ENCODE peak calls at places on chromosomes 2 and 18, in eight cellular contexts. B is Caco-2, M is choroid plexus epithelial cell, R is K562, U is HuH-7.5, O is HT1080, X is kidney epithelial cell, A is NCI-H2081. N is an unnamed sample.

GRCh38 chr2:9699139-9699823 is 68.5 kb upstream of the YWHAQ start:
- DNase-seq in O (peak), R (peak), B (no peak), M (peak), X (peak), U (no peak), A (no peak), N (no peak)

GRCh38 chr2:207914716-207915115 is 110.6 kb downstream of the PLEKHM3 start:
- DNase-seq in M (no peak), R (no peak), B (no peak), A (no peak), X (no peak), U (no peak), O (no peak), N (no peak)

GRCh38 chr2:204177977-204178522 is 241.5 kb downstream of the ICOS start:
- DNase-seq in R (peak), B (peak), O (peak), X (no peak), U (peak), M (peak), A (no peak), N (peak)

GRCh38 chr2:151733781-151734672 is at the start of gene NEB:
- DNase-seq in B (no peak), R (no peak), A (peak), U (no peak), O (no peak), X (no peak), M (no peak), N (no peak)

GRCh38 chr2:46193356-46193755 is 103.9 kb upstream of the EPAS1 start:
- DNase-seq in X (no peak), O (no peak), U (no peak), R (no peak), A (no peak), B (no peak), M (no peak), N (no peak)

GRCh38 chr18:76209597-76209996 is 285.4 kb downstream of the ZNF516 start:
- DNase-seq in O (peak), U (no peak), B (no peak), R (no peak), X (peak), A (peak), M (no peak), N (no peak)

GRCh38 chr18:79121746-79122474 is 52.7 kb downstream of the ATP9B start:
- DNase-seq in O (no peak), B (no peak), U (no peak), M (peak), X (no peak), A (no peak), R (no peak), N (no peak)

GRCh38 chr18:77940566-77940965 is 690.9 kb downstream of the GALR1 start:
- DNase-seq in U (no peak), M (no peak), X (no peak), B (no peak), O (no peak), A (no peak), R (no peak), N (no peak)

GRCh38 chr2:191015229-191015628 is 1.3 kb upstream of the STAT1 start:
- DNase-seq in M (no peak), B (no peak), A (no peak), R (no peak), U (no peak), O (no peak), X (no peak), N (no peak)

GRCh38 chr2:33238111-33238510 is 238.3 kb upstream of the RASGRP3 start:
- DNase-seq in X (no peak), U (no peak), R (no peak), M (peak), A (no peak), O (peak), B (no peak), N (no peak)

GRCh38 chr2:223941579-223942277 is 3.4 kb downstream of the WDFY1 start:
- DNase-seq in X (no peak), R (no peak), U (no peak), M (peak), O (peak), B (peak), A (no peak), N (no peak)

GRCh38 chr18:5173646-5174045 is 23.4 kb downstream of the AKAIN1 start:
- DNase-seq in A (no peak), B (no peak), O (no peak), R (no peak), U (no peak), X (no peak), M (no peak), N (no peak)

GRCh38 chr2:64192570-64193192 is 48.5 kb upstream of the PELI1 start:
- DNase-seq in R (no peak), M (peak), U (no peak), X (no peak), O (no peak), B (no peak), A (no peak), N (no peak)

GRCh38 chr2:220682616-220683015 is 889.5 kb downstream of the EPHA4 start:
- DNase-seq in U (no peak), B (no peak), M (no peak), O (no peak), R (no peak), X (no peak), A (no peak), N (no peak)

GRCh38 chr2:223047260-223047761 is 4.7 kb upstream of the KCNE4 start:
- DNase-seq in A (no peak), U (no peak), X (no peak), B (no peak), O (peak), M (peak), R (no peak), N (no peak)

GRCh38 chr18:67239826-67240225 is 276.7 kb downstream of the DSEL start:
- DNase-seq in R (no peak), B (no peak), O (no peak), X (no peak), A (no peak), U (no peak), M (no peak), N (no peak)

GRCh38 chr2:238124488-238125126 is 13.9 kb upstream of the KLHL30 start:
- DNase-seq in R (no peak), B (no peak), U (no peak), X (no peak), A (no peak), M (no peak), O (no peak), N (no peak)

GRCh38 chr2:595141-595805 is 81.9 kb downstream of the TMEM18 start:
- DNase-seq in A (no peak), O (no peak), R (no peak), X (no peak), B (no peak), U (no peak), M (no peak), N (no peak)

GRCh38 chr2:239021651-239022436 is 174.0 kb downstream of the TWIST2 start:
- DNase-seq in B (no peak), A (no peak), O (no peak), X (no peak), U (no peak), M (no peak), R (no peak), N (no peak)

GRCh38 chr2:214019973-214020345 is 390.9 kb upstream of the VWC2L start:
- DNase-seq in B (no peak), M (peak), U (no peak), R (no peak), X (no peak), O (no peak), A (no peak), N (no peak)

GRCh38 chr18:77108821-77109692 is 23.5 kb downstream of the MBP start:
- DNase-seq in M (no peak), A (no peak), R (no peak), O (no peak), B (no peak), X (no peak), U (no peak), N (no peak)

GRCh38 chr2:40332096-40332826 is 119.6 kb downstream of the SLC8A1 start:
- DNase-seq in M (peak), U (no peak), A (peak), O (peak), X (peak), B (no peak), R (no peak), N (no peak)

GRCh38 chr2:40488101-40488598 is 36.3 kb upstream of the SLC8A1 start:
- DNase-seq in M (peak), U (no peak), R (no peak), A (peak), O (peak), B (peak), X (peak), N (no peak)

GRCh38 chr2:10245021-10245420 is 57.7 kb upstream of the HPCAL1 start:
- DNase-seq in R (no peak), B (no peak), M (no peak), A (no peak), O (no peak), X (no peak), U (no peak), N (no peak)

GRCh38 chr18:71831039-71831438 is 713.1 kb downstream of the CBLN2 start:
- DNase-seq in A (no peak), X (no peak), R (no peak), M (peak), O (peak), B (no peak), U (no peak), N (no peak)

GRCh38 chr2:193332938-193333337 is 1138.2 kb upstream of the TMEFF2 start:
- DNase-seq in U (no peak), B (no peak), R (no peak), X (no peak), O (peak), A (no peak), M (no peak), N (no peak)

GRCh38 chr2:168460561-168460960 is 4.5 kb downstream of the CERS6 start:
- DNase-seq in X (no peak), A (no peak), M (no peak), O (no peak), B (no peak), U (no peak), R (no peak), N (no peak)

GRCh38 chr2:235570256-235570655 is 76.4 kb downstream of the AGAP1 start:
- DNase-seq in R (no peak), A (no peak), O (no peak), X (no peak), B (peak), M (peak), U (no peak), N (no peak)

N was measured in stimulated activated naive B cell treated with anti-CD40 and anti-IgM and Interleukin-4, amounts not matched to agents 10 μg/mL and 1 μg/mL and 100 μg/mL, for 72 hours.